ENCODE peak calls at places on chromosomes 2 and 18, in seven cellular contexts. O is mucosa of descending colon, D is aorta, A is ovary, S is lower lobe of right lung, N is IMR-90, B is neuronal stem cell. M is an unnamed sample. For H3K9me3 and H3K4me1, the result is how much of the 10 kb centered on the place peaks cover.

GRCh38 chr18:47605093-47605492 is 325.4 kb downstream of the SMAD2 start:
- DNase-seq in D (no peak), B (no peak), O (no peak), S (no peak), N (no peak), A (no peak), M (no peak)

GRCh38 chr2:225120175-225120574 is 77.9 kb upstream of the DOCK10 start:
- DNase-seq in N (peak), D (no peak), B (no peak), O (no peak), S (no peak), A (no peak), M (no peak)

GRCh38 chr18:3246636-3247242 is 862 bp upstream of the MYL12A start:
- DNase-seq in A (peak), S (peak), O (no peak), B (no peak), D (no peak), N (no peak), M (no peak)

GRCh38 chr2:23803965-23804542 is 122.9 kb downstream of the ATAD2B start:
- DNase-seq in D (peak), S (peak), O (no peak), B (no peak), N (peak), A (peak), M (no peak)

GRCh38 chr2:46382331-46383112 is 85.3 kb downstream of the EPAS1 start:
- DNase-seq in A (no peak), O (no peak), D (no peak), B (no peak), S (no peak), N (no peak), M (no peak)

GRCh38 chr2:195356026-195356425 is 301.0 kb upstream of the SLC39A10 start:
- DNase-seq in N (peak), B (no peak), O (no peak), S (no peak), A (no peak), D (no peak), M (no peak)

GRCh38 chr2:192286093-192286701 is 91.5 kb upstream of the TMEFF2 start:
- DNase-seq in S (no peak), A (no peak), D (no peak), B (no peak), O (no peak), N (peak), M (no peak)

GRCh38 chr2:129849559-129850160 is 129.8 kb upstream of the RAB6C start:
- DNase-seq in A (no peak), O (no peak), S (no peak), N (peak), B (peak), D (no peak), M (no peak)

GRCh38 chr2:71935291-71935848 is 212.3 kb downstream of the CYP26B1 start:
- DNase-seq in A (no peak), S (no peak), O (no peak), D (peak), N (no peak), B (no peak), M (peak)

GRCh38 chr18:24065942-24066341 is 51.4 kb downstream of the TTC39C start:
- DNase-seq in D (no peak), S (no peak), N (no peak), B (no peak), O (no peak), A (no peak), M (no peak)

GRCh38 chr18:31491586-31491985 is 6.4 kb upstream of the DSG2 start:
- DNase-seq in N (no peak), B (no peak), D (no peak), O (no peak), A (no peak), S (no peak), M (no peak)

GRCh38 chr2:200447139-200447855 is 62.6 kb downstream of the KCTD18 start:
- DNase-seq in O (no peak), D (no peak), N (peak), A (no peak), S (no peak), B (no peak), M (no peak)

GRCh38 chr2:238722883-238723282 is 125.0 kb upstream of the TWIST2 start:
- DNase-seq in D (no peak), S (no peak), O (no peak), N (no peak), B (no peak), A (no peak), M (no peak)

GRCh38 chr2:70941186-70941585 is 5.5 kb downstream of the ATP6V1B1 start:
- DNase-seq in B (no peak), S (no peak), O (no peak), A (no peak), N (no peak), D (peak), M (no peak)

DNA sequence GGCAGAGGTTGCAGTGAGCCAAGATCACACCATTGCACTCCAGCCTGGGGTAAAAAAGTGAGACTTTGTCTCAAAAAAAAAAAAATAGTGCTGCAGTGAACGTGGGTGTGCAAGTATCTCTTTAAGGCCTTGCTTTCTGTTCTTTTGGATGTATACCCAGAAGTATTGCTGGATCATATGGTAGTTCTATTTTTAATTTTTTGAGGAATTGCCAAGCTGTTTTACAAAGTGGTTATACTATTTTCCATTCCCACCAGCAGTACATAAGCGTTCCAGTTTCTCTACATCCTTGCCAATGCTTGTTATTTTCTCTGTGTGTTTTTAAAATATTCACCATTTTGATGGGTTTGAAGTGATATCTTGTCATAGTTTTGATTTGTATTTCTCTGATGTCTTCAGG is 13.0 kb downstream of the ARMC9 start:
- DNase-seq in A (no peak), O (no peak), N (no peak), S (no peak), B (no peak), D (no peak), M (no peak)
- H3K9me3 ChIP-seq in A (under half), O (under half), N (under half), S (under half), B (under half), D (under half), M (under half)

GRCh38 chr2:42133771-42134195 is 35.4 kb upstream of the EML4 start:
- DNase-seq in O (no peak), N (no peak), B (no peak), D (no peak), S (no peak), A (no peak), M (no peak)
- H3K4me1 ChIP-seq in O (under half), N (under half), B (under half), D (under half), S (half or more), A (under half), M (half or more)

DNA sequence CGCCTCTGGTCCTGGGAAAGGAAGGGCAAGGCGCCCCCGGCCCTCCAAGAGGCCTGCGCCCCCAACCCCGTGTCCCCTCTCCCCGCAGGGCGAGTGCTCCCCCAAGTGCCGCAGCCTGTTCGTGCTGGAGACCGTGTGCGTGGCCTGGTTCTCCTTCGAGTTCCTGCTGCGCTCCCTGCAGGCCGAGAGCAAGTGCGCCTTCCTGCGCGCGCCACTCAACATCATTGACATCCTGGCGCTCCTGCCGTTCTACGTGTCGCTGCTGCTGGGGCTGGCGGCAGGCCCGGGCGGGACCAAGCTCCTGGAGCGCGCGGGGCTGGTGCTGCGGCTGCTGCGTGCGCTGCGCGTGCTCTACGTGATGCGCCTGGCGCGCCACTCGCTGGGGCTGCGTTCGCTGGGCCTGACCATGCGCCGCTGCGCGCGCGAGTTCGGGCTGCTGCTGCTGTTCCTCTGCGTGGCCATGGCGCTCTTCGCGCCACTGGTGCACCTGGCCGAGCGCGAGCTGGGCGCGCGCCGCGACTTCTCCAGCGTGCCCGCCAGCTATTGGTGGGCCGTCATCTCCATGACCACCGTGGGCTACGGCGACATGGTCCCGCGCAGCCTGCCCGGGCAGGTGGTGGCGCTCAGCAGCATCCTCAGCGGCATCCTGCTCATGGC is 52.4 kb downstream of the SLC66A2 start:
- DNase-seq in O (peak), B (no peak), D (no peak), A (no peak), N (no peak), S (no peak), M (peak)
- H3K9me3 ChIP-seq in O (half or more), B (half or more), D (under half), A (under half), N (under half), S (under half), M (under half)

GRCh38 chr2:45220227-45220626 is 211.0 kb upstream of the SIX2 start:
- DNase-seq in O (no peak), A (no peak), D (no peak), B (no peak), N (no peak), S (no peak), M (no peak)

GRCh38 chr2:45216118-45216517 is 206.9 kb upstream of the SIX2 start:
- DNase-seq in D (no peak), B (no peak), S (no peak), N (no peak), A (no peak), O (no peak), M (no peak)

GRCh38 chr2:45214550-45214949 is 205.3 kb upstream of the SIX2 start:
- DNase-seq in A (no peak), B (no peak), O (no peak), D (no peak), N (no peak), S (no peak), M (no peak)

GRCh38 chr2:45218931-45219339 is 209.7 kb upstream of the SIX2 start:
- DNase-seq in B (no peak), D (no peak), O (no peak), S (peak), N (no peak), A (no peak), M (no peak)

DNA sequence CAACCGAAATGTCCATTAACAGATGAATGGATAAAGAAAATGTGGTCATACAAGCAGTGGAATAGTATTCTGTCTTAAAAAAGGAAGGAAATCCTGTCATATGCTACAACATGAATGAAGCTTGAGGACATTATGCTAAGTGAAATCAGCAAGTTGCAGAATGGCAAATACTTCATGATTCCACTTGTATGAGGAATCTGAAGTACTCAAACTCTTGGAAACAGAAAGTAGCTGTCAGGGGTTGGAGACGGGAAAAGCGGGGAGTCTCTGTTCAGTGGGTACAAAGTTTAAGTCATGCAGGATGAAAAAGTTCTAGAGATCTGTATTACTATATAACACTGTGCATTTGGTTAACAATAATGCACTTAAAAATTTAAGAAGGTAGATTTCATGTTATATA is 209.0 kb upstream of the SIX2 start:
- DNase-seq in D (no peak), O (no peak), S (no peak), A (no peak), B (no peak), N (no peak), M (no peak)
- H3K4me1 ChIP-seq in D (under half), O (under half), S (under half), A (under half), B (under half), N (under half), M (under half)

GRCh38 chr2:172330060-172330671 is 97.2 kb upstream of the ITGA6 start:
- DNase-seq in A (no peak), S (no peak), N (no peak), B (no peak), D (no peak), O (peak), M (no peak)
- H3K9me3 ChIP-seq in A (under half), S (under half), N (under half), B (under half), D (under half), O (under half), M (under half)

GRCh38 chr2:138293549-138293948 is 208.0 kb upstream of the SPOPL start:
- DNase-seq in O (no peak), S (no peak), D (no peak), A (no peak), N (no peak), B (no peak), M (no peak)

GRCh38 chr2:138291805-138292204 is 209.8 kb upstream of the SPOPL start:
- DNase-seq in O (no peak), S (no peak), B (no peak), A (no peak), D (no peak), N (no peak), M (no peak)

GRCh38 chr2:138296365-138296764 is 205.2 kb upstream of the SPOPL start:
- DNase-seq in B (no peak), S (no peak), O (no peak), D (no peak), N (no peak), A (no peak), M (no peak)

GRCh38 chr2:138294451-138294850 is 207.1 kb upstream of the SPOPL start:
- DNase-seq in N (no peak), B (no peak), D (no peak), A (no peak), S (no peak), O (no peak), M (no peak)

DNA sequence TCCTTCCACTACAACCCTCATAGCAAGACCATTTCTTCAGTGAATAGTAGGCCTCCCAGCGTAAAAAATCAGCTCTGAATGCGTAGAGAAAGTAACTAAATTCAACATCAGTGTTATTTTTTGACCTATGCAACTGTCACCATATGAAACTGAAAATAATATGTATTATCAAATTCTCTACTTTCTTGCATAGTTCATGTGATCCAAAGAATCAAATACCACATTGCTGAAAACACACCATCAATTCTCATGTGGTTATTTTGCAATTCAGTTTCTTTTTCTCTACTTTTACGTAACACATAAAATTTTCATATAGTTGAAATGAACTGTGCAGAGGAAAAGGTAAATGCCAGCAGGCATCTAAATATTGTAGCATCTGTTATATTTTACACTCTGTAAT is 208.5 kb upstream of the SPOPL start:
- DNase-seq in N (no peak), B (no peak), O (no peak), D (no peak), A (no peak), S (no peak), M (no peak)
- H3K4me1 ChIP-seq in N (under half), B (under half), O (under half), D (under half), A (under half), S (under half), M (under half)

GRCh38 chr18:74416124-74416523 is 41.0 kb downstream of the DIPK1C start:
- DNase-seq in O (no peak), B (no peak), D (peak), A (no peak), N (no peak), S (no peak), M (no peak)

GRCh38 chr18:74418023-74418422 is 39.1 kb downstream of the DIPK1C start:
- DNase-seq in N (no peak), A (no peak), O (no peak), B (no peak), D (no peak), S (no peak), M (no peak)

GRCh38 chr18:74420926-74421325 is 36.2 kb downstream of the DIPK1C start:
- DNase-seq in A (no peak), B (no peak), O (no peak), N (no peak), D (no peak), S (no peak), M (no peak)

GRCh38 chr18:74420491-74420890 is 36.6 kb downstream of the DIPK1C start:
- DNase-seq in A (no peak), D (no peak), O (no peak), B (no peak), N (no peak), S (no peak), M (no peak)

GRCh38 chr18:74419761-74420160 is 37.3 kb downstream of the DIPK1C start:
- DNase-seq in A (no peak), D (no peak), B (no peak), S (no peak), O (no peak), N (no peak), M (no peak)
- H3K9me3 ChIP-seq in A (under half), D (under half), B (under half), S (under half), O (under half), N (under half), M (under half)

DNA sequence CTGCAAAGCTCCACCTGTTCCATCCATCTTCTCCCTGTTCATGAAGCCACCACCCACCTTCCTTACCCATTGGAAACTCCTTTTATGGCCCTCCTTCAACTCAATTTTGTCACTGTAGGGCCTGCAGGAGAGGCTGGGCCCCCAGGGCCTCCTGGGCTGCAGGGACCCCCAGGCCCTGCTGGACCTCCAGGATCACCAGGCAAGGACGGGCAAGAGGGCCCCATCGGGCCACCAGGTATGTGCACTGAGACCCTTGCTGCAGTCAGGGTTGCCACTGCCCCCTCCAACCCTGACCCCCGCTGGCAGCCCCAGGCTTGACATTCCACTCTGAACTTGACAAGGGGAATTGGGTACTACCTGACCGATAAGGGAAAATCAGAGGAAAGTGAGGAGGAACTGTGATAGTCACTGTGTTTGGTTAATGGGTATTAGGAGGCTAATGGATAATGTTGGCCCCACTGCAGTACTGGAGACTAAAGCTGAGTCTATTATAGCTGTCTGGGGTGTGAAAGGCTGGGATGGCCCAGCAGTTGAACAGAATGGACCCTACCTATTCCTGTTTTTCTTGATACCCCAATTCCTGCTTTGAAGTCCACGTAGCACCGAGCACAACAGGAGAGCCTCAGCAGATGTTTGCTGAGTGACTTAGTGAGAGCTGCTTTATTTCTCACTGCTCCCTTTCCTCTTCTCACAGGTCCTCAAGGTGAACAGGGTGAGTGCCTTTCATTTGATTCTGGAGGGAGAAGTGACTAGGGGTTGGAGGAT is 2.1 kb upstream of the KHK start:
- DNase-seq in B (no peak), S (no peak), D (no peak), O (no peak), A (peak), N (no peak), M (no peak)
- H3K4me1 ChIP-seq in B (under half), S (half or more), D (under half), O (under half), A (under half), N (under half), M (under half)

DNA sequence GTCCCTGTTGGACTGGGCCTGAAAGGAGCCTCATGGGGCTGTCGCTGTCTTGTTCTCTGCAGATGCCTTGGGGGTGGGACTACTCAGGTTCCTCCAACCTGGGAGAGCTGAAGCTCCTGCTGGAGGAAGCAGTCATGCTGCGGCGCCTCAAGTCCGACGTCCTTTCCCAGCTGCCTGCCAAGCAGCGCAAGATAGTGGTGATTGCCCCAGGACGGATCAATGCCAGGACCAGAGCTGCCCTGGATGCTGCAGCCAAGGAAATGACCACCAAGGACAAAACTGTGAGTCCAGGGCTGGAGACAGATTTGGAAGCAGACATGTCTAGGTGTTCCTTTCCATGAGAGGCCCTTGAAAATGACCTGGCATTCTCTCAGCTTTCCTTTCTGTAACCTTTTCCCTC is 38.5 kb downstream of the SMARCAL1 start:
- DNase-seq in B (no peak), O (no peak), D (no peak), A (no peak), S (no peak), N (no peak), M (no peak)
- H3K9me3 ChIP-seq in B (under half), O (under half), D (under half), A (under half), S (under half), N (under half), M (under half)

GRCh38 chr2:30351087-30351486 is 96.0 kb upstream of the LCLAT1 start:
- DNase-seq in B (no peak), A (no peak), O (no peak), D (no peak), N (no peak), S (peak), M (no peak)

GRCh38 chr2:30346475-30347169 is 100.4 kb upstream of the LCLAT1 start:
- DNase-seq in S (peak), A (peak), N (no peak), D (peak), B (no peak), O (no peak), M (no peak)

GRCh38 chr2:30349691-30350090 is 97.4 kb upstream of the LCLAT1 start:
- DNase-seq in D (no peak), B (no peak), N (no peak), O (no peak), S (no peak), A (no peak), M (no peak)

GRCh38 chr2:30351941-30352340 is 95.1 kb upstream of the LCLAT1 start:
- DNase-seq in O (no peak), N (no peak), A (no peak), S (no peak), D (no peak), B (no peak), M (no peak)

GRCh38 chr2:30348825-30349224 is 98.2 kb upstream of the LCLAT1 start:
- DNase-seq in B (no peak), A (no peak), O (no peak), N (no peak), S (no peak), D (no peak), M (no peak)
- H3K4me1 ChIP-seq in B (under half), A (under half), O (under half), N (under half), S (under half), D (under half), M (under half)